ENCODE peak calls at places on chromosomes 16 and 17, in eight cellular contexts. N is AG04450; J is NCI-H146; O is activated T-cell treated with anti-CD3 and anti-CD28 coated beads for 1 hour; I is effector memory CD8-positive, alpha-beta T cell; B is T-helper 22 cell; Z is A549; M is head of caudate nucleus. X is an unnamed sample.

GRCh38 chr17:77375917-77376651 is 235.3 kb downstream of the SEC14L1 start:
- DNase-seq in O (peak; percentile 58), M (no peak), N (peak; percentile 65), J (no peak), B (peak; percentile 54), Z (no peak), I (peak; percentile 60), X (peak; percentile 40)

GRCh38 chr17:74430706-74431567 is 951 bp upstream of the GPRC5C start:
- DNase-seq in M (peak; percentile 60), N (no peak), O (no peak), B (no peak), I (no peak), Z (peak; percentile 91), J (peak; percentile 49), X (no peak)

GRCh38 chr16:85610446-85611204 is 2.5 kb upstream of the GSE1 start:
- DNase-seq in B (peak; percentile 47), Z (peak; percentile 84), M (peak; percentile 92), O (peak; percentile 89), N (peak; percentile 45), I (peak; percentile 89), J (peak; percentile 89), X (peak; percentile 76)

GRCh38 chr17:77609553-77610517 is 348.7 kb upstream of the TNRC6C start:
- DNase-seq in Z (no peak), N (no peak), I (peak; percentile 31), B (peak; percentile 23), O (peak; percentile 46), J (no peak), M (no peak), X (peak; percentile 47)

GRCh38 chr16:12539185-12539929 is 264.3 kb downstream of the CPPED1 start:
- DNase-seq in I (no peak), O (no peak), M (no peak), J (no peak), B (no peak), N (no peak), Z (no peak), X (no peak)

GRCh38 chr17:44604149-44605115 is 47.1 kb downstream of the FZD2 start:
- DNase-seq in I (no peak), M (no peak), J (no peak), O (no peak), N (no peak), B (no peak), Z (no peak), X (no peak)

GRCh38 chr16:85718682-85719081 is 29.9 kb upstream of the GINS2 start:
- DNase-seq in O (no peak), B (no peak), N (no peak), Z (peak; percentile 47), I (peak; percentile 10), M (no peak), J (peak; percentile 32), X (no peak)

GRCh38 chr17:69779378-69780214 is 295.4 kb upstream of the KCNJ16 start:
- DNase-seq in J (no peak), O (no peak), N (peak; percentile 44), B (no peak), M (no peak), Z (peak; percentile 87), I (no peak), X (no peak)

GRCh38 chr16:26111900-26112299 is 420.1 kb downstream of the HS3ST4 start:
- DNase-seq in O (no peak), B (no peak), M (no peak), N (no peak), Z (peak; percentile 5), J (no peak), I (no peak), X (no peak)

GRCh38 chr17:6286239-6286638 is 148.7 kb downstream of the AIPL1 start:
- DNase-seq in N (no peak), I (no peak), B (no peak), O (no peak), M (no peak), J (peak; percentile 41), Z (peak; percentile 17), X (no peak)

GRCh38 chr17:41199421-41200098 is 9.9 kb downstream of the KRTAP9-1 start:
- DNase-seq in Z (no peak), B (no peak), N (no peak), J (no peak), M (no peak), I (no peak), O (no peak), X (no peak)

GRCh38 chr17:18961634-18962493 is 9.9 kb downstream of the SLC5A10 start:
- DNase-seq in M (no peak), B (no peak), Z (peak; percentile 64), O (no peak), I (no peak), N (no peak), J (no peak), X (no peak)

X was measured in T follicular helper cell.